ENCODE peak calls at places on chromosomes 3 and 15, in five cellular contexts. K is fibroblast of lung, R is GM23248, J is SK-N-SH, B is IMR-90. A is an unnamed sample.

GRCh38 chr3:78258798-78259197 is 1218.9 kb downstream of the ROBO2 start:
- DNase-seq in K (peak), R (peak), J (no peak), B (peak), A (no peak)

GRCh38 chr15:25766421-25766820 is 96.7 kb downstream of the ATP10A start:
- DNase-seq in K (no peak), R (no peak), J (no peak), B (no peak), A (no peak)

GRCh38 chr3:36305929-36306520 is 74.3 kb upstream of the STAC start:
- DNase-seq in K (peak), R (peak), J (no peak), B (no peak), A (no peak)

GRCh38 chr15:98865397-98866339 is 141.9 kb downstream of the PGPEP1L start:
- DNase-seq in K (peak), R (no peak), J (peak), B (peak), A (peak)

GRCh38 chr15:61812476-61812875 is 247.8 kb downstream of the VPS13C start:
- DNase-seq in K (no peak), R (no peak), J (no peak), B (no peak), A (no peak)

GRCh38 chr3:125121246-125122010 is 65.6 kb upstream of the HEG1 start:
- DNase-seq in K (no peak), R (no peak), J (no peak), B (no peak), A (no peak)

GRCh38 chr3:138359137-138359536 is 10.8 kb downstream of the MRAS start:
- DNase-seq in K (no peak), R (no peak), J (no peak), B (no peak), A (no peak)

GRCh38 chr3:134298281-134298680 is 47.6 kb upstream of the RYK start:
- DNase-seq in K (no peak), R (no peak), J (no peak), B (no peak), A (no peak)

GRCh38 chr3:157040456-157040855 is 119.5 kb downstream of the CCNL1 start:
- DNase-seq in K (peak), R (no peak), J (no peak), B (no peak), A (no peak)

GRCh38 chr3:151460774-151461450 is at the start of gene IGSF10:
- DNase-seq in K (no peak), R (peak), J (peak), B (no peak), A (peak)

GRCh38 chr3:172787746-172788145 is 37.2 kb downstream of the ECT2 start:
- DNase-seq in K (peak), R (peak), J (no peak), B (peak), A (no peak)

GRCh38 chr15:92473784-92474183 is 80.1 kb downstream of the ST8SIA2 start:
- DNase-seq in K (no peak), R (no peak), J (no peak), B (no peak), A (no peak)

GRCh38 chr3:111975131-111975530 is 3.7 kb upstream of the ABHD10 start:
- DNase-seq in K (no peak), R (no peak), J (no peak), B (no peak), A (no peak)

GRCh38 chr3:177460100-177460499 is 262.8 kb upstream of the TBL1XR1 start:
- DNase-seq in K (no peak), R (no peak), J (no peak), B (no peak), A (no peak)

GRCh38 chr15:62439543-62440016 is 274.5 kb upstream of the C2CD4B start:
- DNase-seq in K (no peak), R (peak), J (no peak), B (peak), A (no peak)

GRCh38 chr15:70062321-70062956 is 35.3 kb downstream of the TLE3 start:
- DNase-seq in K (peak), R (no peak), J (peak), B (peak), A (no peak)

GRCh38 chr15:41827290-41827879 is 507 bp upstream of the JMJD7 start:
- DNase-seq in K (no peak), R (no peak), J (no peak), B (no peak), A (peak)

GRCh38 chr3:187808466-187809291 is 63.4 kb upstream of the BCL6 start:
- DNase-seq in K (no peak), R (no peak), J (no peak), B (no peak), A (no peak)

GRCh38 chr15:31296304-31297220 is 30.1 kb upstream of the KLF13 start:
- DNase-seq in K (no peak), R (no peak), J (peak), B (no peak), A (no peak)

GRCh38 chr15:29925227-29926082 is 103.2 kb upstream of the TJP1 start:
- DNase-seq in K (peak), R (peak), J (peak), B (peak), A (peak)

GRCh38 chr3:55469957-55470526 is 17.1 kb downstream of the WNT5A start:
- DNase-seq in K (no peak), R (no peak), J (no peak), B (no peak), A (no peak)

GRCh38 chr15:92377083-92377789 is 16.4 kb upstream of the ST8SIA2 start:
- DNase-seq in K (peak), R (peak), J (no peak), B (no peak), A (no peak)

GRCh38 chr15:74196175-74196574 is 6.4 kb downstream of the STRA6 start:
- DNase-seq in K (peak), R (peak), J (no peak), B (peak), A (no peak)

GRCh38 chr3:12484983-12485327 is 675 bp downstream of the TSEN2 start:
- DNase-seq in K (no peak), R (no peak), J (no peak), B (no peak), A (no peak)

GRCh38 chr15:73244333-73244732 is 124.4 kb downstream of the HCN4 start:
- DNase-seq in K (no peak), R (no peak), J (peak), B (no peak), A (peak)

GRCh38 chr15:40354408-40355171 is 3.4 kb upstream of the DISP2 start:
- DNase-seq in K (peak), R (peak), J (peak), B (peak), A (peak)

GRCh38 chr3:62708642-62709041 is 166.6 kb downstream of the CADPS start:
- DNase-seq in K (no peak), R (no peak), J (no peak), B (no peak), A (no peak)

GRCh38 chr15:48968066-48968465 is 4.3 kb upstream of the SHC4 start:
- DNase-seq in K (no peak), R (no peak), J (no peak), B (no peak), A (no peak)

DNA sequence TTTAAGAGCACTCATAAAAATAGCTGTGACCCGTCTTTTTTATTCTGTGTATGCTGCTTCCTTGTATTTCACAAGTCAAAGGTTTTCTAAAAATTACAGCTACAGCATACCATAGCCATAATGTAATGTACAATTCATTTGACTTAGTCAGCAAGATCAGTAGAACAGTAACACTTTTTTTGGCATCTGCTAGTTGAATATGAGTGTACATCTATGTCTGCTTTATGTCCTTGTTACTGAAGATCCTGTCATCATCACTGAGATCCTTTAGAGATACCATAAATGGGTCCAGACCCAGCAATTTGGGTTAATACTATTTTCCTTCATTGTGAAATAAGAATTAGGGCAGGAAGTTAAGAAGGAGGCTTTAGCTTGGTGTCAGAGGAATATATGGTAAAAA is 42.2 kb downstream of the CMSS1 start:
- DNase-seq in K (peak), R (peak), J (peak), B (peak), A (no peak)
- H3K9ac ChIP-seq in K (no peak), R (peak), J (peak), B (no peak), A (no peak)

GRCh38 chr3:14301558-14301957 is 100.8 kb upstream of the SLC6A6 start:
- DNase-seq in K (no peak), R (peak), J (no peak), B (peak), A (no peak)
- H3K27ac ChIP-seq in K (no peak), R (peak), J (no peak), B (no peak), A (no peak)

DNA sequence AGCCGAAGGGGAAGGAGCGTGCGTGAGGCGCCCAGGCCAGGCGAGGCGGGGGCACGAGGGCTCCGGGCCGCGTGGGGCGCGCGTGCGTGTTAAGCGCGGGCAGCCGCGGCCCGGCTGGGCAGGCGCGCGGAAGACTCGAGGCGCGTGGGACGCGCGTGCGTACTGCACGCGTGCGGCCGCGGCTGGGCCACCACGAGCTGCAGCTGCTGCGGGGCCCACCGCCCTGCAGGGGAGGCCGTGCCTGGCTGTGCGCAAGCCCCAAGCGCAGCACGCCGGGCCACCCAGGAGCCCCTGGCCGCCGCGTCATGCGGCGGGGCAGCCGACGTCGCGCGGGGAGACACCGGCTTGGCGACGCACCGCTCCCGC is 619 bp upstream of the TRIM71 start:
- DNase-seq in K (no peak), R (no peak), J (no peak), B (no peak), A (no peak)
- H3K4me3 ChIP-seq in K (peak), R (peak), J (peak), B (peak), A (no peak)

GRCh38 chr3:115099115-115099884 is 47.8 kb downstream of the ZBTB20 start:
- DNase-seq in K (peak), R (peak), J (no peak), B (peak), A (no peak)

GRCh38 chr3:115095236-115095635 is 51.9 kb downstream of the ZBTB20 start:
- DNase-seq in K (no peak), R (no peak), J (no peak), B (no peak), A (no peak)

GRCh38 chr3:115098354-115099073 is 48.6 kb downstream of the ZBTB20 start:
- DNase-seq in K (no peak), R (no peak), J (no peak), B (no peak), A (no peak)

GRCh38 chr3:115100172-115100571 is 46.9 kb downstream of the ZBTB20 start:
- DNase-seq in K (peak), R (peak), J (peak), B (peak), A (peak)

DNA sequence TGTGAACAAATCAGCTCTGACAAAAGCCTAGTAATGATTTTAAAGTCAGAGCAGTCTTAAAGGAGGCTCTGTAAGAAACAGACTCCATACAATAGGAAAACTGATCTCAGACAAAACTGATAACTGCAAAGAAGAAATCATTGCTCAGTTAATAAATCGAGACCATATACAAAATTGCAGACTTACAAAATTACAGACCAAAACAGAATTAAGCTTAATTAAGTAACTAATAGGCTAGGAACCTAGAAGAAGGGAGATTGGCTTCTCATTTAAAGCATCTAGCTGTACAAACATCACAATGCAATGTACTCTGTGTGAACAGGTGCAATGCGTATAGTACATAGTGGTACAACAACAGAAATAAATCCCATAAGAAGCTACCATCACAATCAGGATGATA is 46.3 kb downstream of the ZBTB20 start:
- DNase-seq in K (no peak), R (no peak), J (no peak), B (no peak), A (no peak)
- H3K9ac ChIP-seq in K (no peak), R (peak), J (peak), B (no peak), A (peak)

GRCh38 chr3:30453364-30454039 is 152.9 kb upstream of the TGFBR2 start:
- DNase-seq in K (no peak), R (no peak), J (no peak), B (no peak), A (no peak)

GRCh38 chr3:30452446-30452845 is 154.0 kb upstream of the TGFBR2 start:
- DNase-seq in K (no peak), R (no peak), J (no peak), B (no peak), A (no peak)

GRCh38 chr3:30443756-30444673 is 162.4 kb upstream of the TGFBR2 start:
- DNase-seq in K (peak), R (peak), J (no peak), B (no peak), A (no peak)

GRCh38 chr3:30448946-30449686 is 157.3 kb upstream of the TGFBR2 start:
- DNase-seq in K (peak), R (peak), J (no peak), B (no peak), A (no peak)

GRCh38 chr3:30448436-30448835 is 158.0 kb upstream of the TGFBR2 start:
- DNase-seq in K (no peak), R (peak), J (no peak), B (peak), A (no peak)
- H3K27ac ChIP-seq in K (no peak), R (peak), J (no peak), B (no peak), A (no peak)

GRCh38 chr3:194880940-194881925 is 195.6 kb downstream of the FAM43A start:
- DNase-seq in K (no peak), R (no peak), J (no peak), B (no peak), A (no peak)
- H3K4me3 ChIP-seq in K (no peak), R (no peak), J (no peak), B (no peak), A (no peak)

DNA sequence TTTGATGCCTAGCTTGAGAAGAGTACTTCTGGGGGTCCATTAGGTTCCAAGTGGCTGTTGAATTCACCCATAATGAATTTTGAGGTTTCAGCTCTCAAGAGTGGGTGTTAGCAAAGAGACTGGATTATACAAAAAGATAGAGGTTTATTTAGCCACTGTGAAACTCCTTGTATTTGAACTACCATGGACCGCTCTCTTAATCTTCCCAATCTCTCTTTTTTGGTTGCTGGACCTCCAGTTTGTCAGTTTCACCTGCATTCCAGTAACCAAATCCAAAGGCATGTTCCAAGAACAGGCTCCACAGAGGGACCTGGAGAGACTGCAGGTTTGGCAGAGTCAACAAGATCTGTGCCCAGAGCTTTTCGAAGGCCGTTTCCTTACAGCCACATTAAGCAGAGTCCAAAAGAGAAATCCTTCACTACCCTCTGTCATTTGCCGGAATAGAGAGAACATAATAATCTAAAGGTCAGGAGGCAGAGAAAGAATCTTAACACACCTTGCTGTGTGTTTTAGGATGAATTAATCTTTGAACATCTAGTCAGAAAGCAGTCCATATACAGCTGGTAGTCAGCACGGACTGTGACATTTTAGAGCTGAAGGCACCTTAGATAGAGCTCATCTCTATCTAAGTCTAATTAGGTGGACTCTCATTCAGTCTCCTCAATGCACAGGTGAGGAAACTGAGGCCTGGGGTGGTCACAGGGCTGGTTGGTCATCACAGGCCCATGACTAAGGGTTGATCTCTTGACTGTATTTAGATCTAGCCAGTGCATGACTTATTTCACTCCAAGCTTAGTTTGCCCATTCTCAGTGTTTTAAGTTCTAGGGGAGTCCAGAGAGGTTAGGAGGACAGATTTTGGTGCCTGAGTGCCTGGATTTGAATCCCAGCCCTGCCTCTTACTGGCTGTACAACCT is 1.3 kb downstream of the ABHD2 start:
- DNase-seq in K (no peak), R (no peak), J (no peak), B (no peak), A (no peak)
- H3K9ac ChIP-seq in K (no peak), R (no peak), J (peak), B (peak), A (peak)

DNA sequence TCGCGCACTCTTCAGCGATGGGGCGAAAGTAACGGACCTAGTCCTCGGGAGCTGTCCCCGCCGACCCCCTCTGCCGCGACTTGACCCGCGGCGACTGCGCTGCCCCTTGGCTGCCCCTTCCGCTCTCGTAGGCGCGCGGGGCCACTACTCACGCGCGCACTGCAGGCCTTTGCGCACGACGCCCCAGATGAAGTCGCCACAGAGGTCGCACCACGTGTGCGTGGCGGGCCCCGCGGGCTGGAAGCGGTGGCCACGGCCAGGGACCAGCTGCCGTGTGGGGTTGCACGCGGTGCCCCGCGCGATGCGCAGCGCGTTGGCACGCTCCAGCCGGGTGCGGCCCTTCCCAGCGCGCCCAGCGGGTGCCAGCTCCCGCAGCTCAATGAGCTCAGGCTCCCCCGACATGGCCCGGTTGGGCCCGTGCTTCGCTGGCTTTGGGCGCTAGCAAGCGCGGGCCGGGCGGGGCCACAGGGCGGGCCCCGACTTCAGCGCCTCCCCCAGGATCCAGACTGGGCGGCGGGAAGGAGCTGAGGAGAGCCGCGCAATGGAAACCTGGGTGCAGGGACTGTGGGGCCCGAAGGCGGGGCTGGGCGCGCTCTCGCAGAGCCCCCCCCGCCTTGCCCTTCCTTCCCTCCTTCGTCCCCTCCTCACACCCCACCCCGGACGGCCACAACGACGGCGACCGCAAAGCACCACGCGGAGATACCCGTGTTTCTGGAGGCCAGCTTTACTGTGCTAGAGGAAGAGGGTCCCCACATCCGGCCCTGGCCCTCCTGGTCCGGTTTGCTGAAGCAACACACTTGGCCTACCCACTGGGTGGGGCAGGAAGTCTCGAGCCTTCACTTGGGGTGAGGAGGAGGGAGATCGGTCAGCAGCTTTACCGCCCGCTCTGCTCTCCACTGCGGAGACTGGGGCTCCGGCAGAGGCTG is at the start of gene RASSF1:
- DNase-seq in K (no peak), R (peak), J (no peak), B (no peak), A (peak)
- H3K27ac ChIP-seq in K (peak), R (peak), J (no peak), B (peak), A (no peak)